ENCODE peak calls at places on chromosome 17, in four cellular contexts. F is colonic mucosa, V is left lung, W is breast epithelium. J is an unnamed sample.

GRCh38 chr17:68398731-68399637 is 58.3 kb downstream of the WIPI1 start:
- DNase-seq in F (peak), W (no peak), V (peak), J (peak)

GRCh38 chr17:66934040-66934439 is 30.5 kb upstream of the CACNG4 start:
- DNase-seq in W (no peak), V (no peak), F (no peak), J (no peak)

GRCh38 chr17:65099941-65100315 is 37.2 kb upstream of the RGS9 start:
- DNase-seq in V (no peak), W (peak), F (peak), J (no peak)

GRCh38 chr17:46984892-46985291 is 5.8 kb upstream of the RPRML start:
- DNase-seq in V (no peak), F (peak), W (no peak), J (no peak)

GRCh38 chr17:77186141-77186604 is 45.4 kb downstream of the SEC14L1 start:
- DNase-seq in F (no peak), W (no peak), V (no peak), J (no peak)

GRCh38 chr17:79814624-79814965 is 17.7 kb upstream of the CBX8 start:
- DNase-seq in F (no peak), V (no peak), W (no peak), J (no peak)

GRCh38 chr17:62064029-62064790 is 868 bp downstream of the MED13 start:
- DNase-seq in W (no peak), V (no peak), F (no peak), J (no peak)

GRCh38 chr17:58391302-58391984 is 25.9 kb downstream of the RNF43 start:
- DNase-seq in F (peak), V (no peak), W (peak), J (no peak)

GRCh38 chr17:6677158-6677831 is 25.7 kb downstream of the C17orf100 start:
- DNase-seq in F (no peak), V (no peak), W (no peak), J (no peak)

GRCh38 chr17:40909755-40910154 is 24.7 kb upstream of the KRT20 start:
- DNase-seq in F (no peak), W (no peak), V (no peak), J (no peak)

GRCh38 chr17:52606098-52606497 is 447.6 kb upstream of the CA10 start:
- DNase-seq in F (no peak), W (no peak), V (no peak), J (no peak)

GRCh38 chr17:79084291-79085153 is 9.9 kb downstream of the ENGASE start:
- DNase-seq in F (no peak), V (peak), W (no peak), J (no peak)

GRCh38 chr17:43881758-43882505 is 25.4 kb downstream of the MPP2 start:
- DNase-seq in W (no peak), V (no peak), F (no peak), J (no peak)

GRCh38 chr17:82054351-82055022 is 2.8 kb downstream of the GPS1 start:
- DNase-seq in V (peak), F (no peak), W (no peak), J (peak)

GRCh38 chr17:81890447-81891302 is 711 bp downstream of the ALYREF start:
- DNase-seq in F (no peak), V (peak), W (no peak), J (no peak)

GRCh38 chr17:77692571-77693161 is 265.8 kb upstream of the TNRC6C start:
- DNase-seq in W (peak), F (peak), V (no peak), J (no peak)

GRCh38 chr17:41539979-41540701 is 12.0 kb upstream of the KRT19 start:
- DNase-seq in V (no peak), F (no peak), W (no peak), J (no peak)

GRCh38 chr17:34584805-34585416 is 5.5 kb downstream of the TMEM132E start:
- DNase-seq in F (no peak), V (no peak), W (no peak), J (no peak)

GRCh38 chr17:14211778-14212177 is 24.9 kb downstream of the CDRT15 start:
- DNase-seq in W (no peak), V (peak), F (no peak), J (no peak)

GRCh38 chr17:82491196-82491530 is 28.4 kb upstream of the FOXK2 start:
- DNase-seq in W (no peak), V (no peak), F (no peak), J (no peak)

GRCh38 chr17:39611441-39612112 is 3.9 kb upstream of the NEUROD2 start:
- DNase-seq in V (no peak), F (no peak), W (no peak), J (no peak)

GRCh38 chr17:47949951-47950350 is 7.7 kb downstream of the PRR15L start:
- DNase-seq in F (peak), V (no peak), W (peak), J (no peak)

GRCh38 chr17:42038221-42038973 is 12.0 kb downstream of the C17orf113 start:
- DNase-seq in W (no peak), V (no peak), F (no peak), J (no peak)

GRCh38 chr17:55895112-55895759 is 144.4 kb downstream of the PCTP start:
- DNase-seq in W (no peak), V (no peak), F (no peak), J (no peak)

GRCh38 chr17:7839199-7839889 is 5.3 kb downstream of the KDM6B start:
- DNase-seq in W (no peak), F (peak), V (no peak), J (no peak)

GRCh38 chr17:15648384-15648783 is 28.9 kb upstream of the FBXW10B start:
- DNase-seq in V (no peak), F (no peak), W (no peak), J (no peak)

GRCh38 chr17:42475853-42476252 is 17.2 kb downstream of the ATP6V0A1 start:
- DNase-seq in V (no peak), W (no peak), F (no peak), J (no peak)

GRCh38 chr17:43094129-43094834 is 30.9 kb downstream of the BRCA1 start:
- DNase-seq in W (no peak), V (no peak), F (no peak), J (no peak)

GRCh38 chr17:79587421-79587820 is 23.4 kb downstream of the RBFOX3 start:
- DNase-seq in V (peak), F (no peak), W (no peak), J (no peak)

GRCh38 chr17:39665642-39666221 is 583 bp downstream of the TCAP start:
- DNase-seq in F (no peak), W (no peak), V (no peak), J (no peak)

GRCh38 chr17:80475949-80476876 is at the start of gene NPTX1:
- DNase-seq in V (no peak), F (no peak), W (no peak), J (no peak)

GRCh38 chr17:4908301-4908700 is 5.4 kb upstream of the CHRNE start:
- DNase-seq in W (peak), F (no peak), V (peak), J (no peak)

GRCh38 chr17:59840908-59841666 is 51.7 kb downstream of the TUBD1 start:
- DNase-seq in V (no peak), W (no peak), F (peak), J (no peak)

GRCh38 chr17:1829579-1830257 is at the start of the genes RPA1 and SMYD4:
- DNase-seq in F (peak), W (peak), V (peak), J (peak)
- TF ChIP-seq CTCF in F (no peak), W (no peak), V (no peak), J (no peak)

DNA sequence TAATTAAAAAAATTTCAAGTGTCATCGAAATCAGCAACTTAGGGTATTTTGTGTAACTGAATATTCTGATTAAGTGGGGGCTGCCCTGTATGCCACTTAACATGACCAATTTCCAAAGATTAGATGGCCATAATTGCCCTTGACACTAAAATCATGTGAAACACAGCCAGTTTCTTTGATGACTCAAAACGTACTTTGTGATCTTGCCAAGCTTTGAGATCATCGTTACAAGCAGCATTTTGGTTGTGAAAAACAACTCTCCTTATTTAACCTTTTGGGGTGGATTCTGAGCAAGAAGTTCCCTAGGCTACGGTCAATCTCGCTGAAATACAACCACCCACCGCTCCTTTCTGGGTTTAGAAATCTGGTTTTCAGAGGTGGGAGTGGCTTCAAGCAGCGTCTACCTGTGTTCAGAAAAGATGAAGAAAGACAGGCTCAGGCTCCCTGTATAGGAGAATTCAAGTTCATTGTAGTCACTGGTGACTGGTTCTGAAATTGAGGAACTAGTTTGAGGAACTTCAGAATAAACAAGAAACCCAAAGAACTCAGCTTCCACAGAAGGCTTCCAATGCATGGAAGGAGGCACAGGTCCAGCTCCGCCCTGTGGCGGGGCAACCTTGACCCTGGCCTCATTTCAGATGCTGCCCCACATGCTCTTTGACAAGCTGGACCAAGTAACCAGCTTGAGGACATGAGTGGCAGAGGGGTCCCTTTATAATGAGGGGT is 9.4 kb downstream of the MAP3K14 start:
- DNase-seq in W (no peak), F (no peak), V (no peak), J (peak)
- TF ChIP-seq CTCF in W (no peak), F (no peak), V (no peak), J (no peak)

GRCh38 chr17:49633762-49634486 is 44.0 kb downstream of the SPOP start:
- DNase-seq in V (no peak), F (no peak), W (no peak), J (no peak)
- TF ChIP-seq CTCF in V (no peak), F (no peak), W (no peak), J (no peak)

DNA sequence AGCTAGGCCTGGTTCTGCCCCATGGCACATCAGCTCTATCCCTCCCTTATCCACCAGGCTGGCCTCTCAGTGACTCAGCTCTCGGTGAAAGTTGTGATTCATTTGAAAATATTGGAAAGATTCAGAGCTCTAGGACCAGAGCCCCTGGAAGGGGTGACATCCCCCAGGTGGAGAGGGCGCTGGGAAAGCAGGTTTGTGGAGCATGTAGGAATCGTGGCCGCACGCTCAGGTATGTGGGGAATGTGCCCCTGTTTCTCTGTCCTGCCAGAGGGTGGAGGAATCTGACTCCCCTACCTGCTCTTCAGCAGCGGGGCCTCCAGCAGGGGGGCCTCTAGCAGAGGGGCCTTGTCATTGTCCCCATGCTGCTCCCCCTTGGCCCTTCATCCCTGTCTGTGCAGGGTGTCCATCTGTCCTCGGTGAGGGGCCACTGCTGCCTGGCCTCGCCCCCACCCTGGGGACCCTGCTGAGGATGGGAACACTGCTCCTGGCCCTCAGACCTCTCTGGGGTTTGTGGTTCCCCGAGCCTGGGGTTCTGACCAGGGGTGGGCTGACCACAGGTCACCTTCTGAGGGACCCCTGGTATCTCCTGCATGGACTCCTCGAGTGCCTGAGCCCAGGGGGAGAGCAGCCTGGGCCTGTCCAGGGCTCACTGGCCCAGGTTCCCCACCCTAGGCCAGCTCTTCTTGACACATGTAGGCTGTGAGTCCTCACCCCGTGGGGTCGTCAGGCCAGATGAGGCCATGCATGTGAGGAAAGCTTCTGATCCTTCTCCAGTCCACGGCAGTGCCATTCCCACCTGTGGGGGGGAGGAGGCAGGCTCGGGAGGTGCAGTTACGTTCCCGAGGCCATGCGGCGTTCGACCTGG is 47.5 kb downstream of the NT5M start:
- DNase-seq in V (no peak), W (no peak), F (no peak), J (no peak)
- TF ChIP-seq CTCF in V (no peak), W (no peak), F (no peak), J (no peak)

GRCh38 chr17:3335876-3336275 is 37.7 kb upstream of the OR3A1 start:
- DNase-seq in V (no peak), W (no peak), F (no peak), J (no peak)
- TF ChIP-seq CTCF in V (no peak), W (no peak), F (no peak), J (no peak)

J was measured in CD14-positive monocyte.